ENCODE peak calls at places on chromosomes 13 and 19, in five cellular contexts. R is GM10248, E is tibial nerve, L is upper lobe of right lung, S is RWPE1. I is an unnamed sample.

GRCh38 chr19:43540381-43540780 is 7.4 kb downstream of the ZNF575 start:
- DNase-seq in R (no peak), E (no peak), L (no peak), S (no peak), I (no peak)

GRCh38 chr13:31175847-31176536 is 14.3 kb upstream of the HSPH1 start:
- DNase-seq in R (no peak), E (no peak), L (no peak), S (no peak), I (no peak)

GRCh38 chr19:16324064-16324383 is 602 bp upstream of the KLF2 start:
- DNase-seq in R (no peak), E (no peak), L (no peak), S (no peak), I (no peak)

GRCh38 chr13:97367427-97367826 is 66.5 kb upstream of the RAP2A start:
- DNase-seq in R (no peak), E (no peak), L (no peak), S (peak), I (no peak)

GRCh38 chr19:18274303-18274775 is at the start of gene IQCN:
- DNase-seq in R (no peak), E (no peak), L (no peak), S (peak), I (no peak)

GRCh38 chr13:84567848-84568247 is 685.6 kb upstream of the SLITRK1 start:
- DNase-seq in R (no peak), E (no peak), L (no peak), S (no peak), I (no peak)

GRCh38 chr19:46201413-46202310 is 27.9 kb upstream of the IGFL1 start:
- DNase-seq in R (no peak), E (no peak), L (no peak), S (no peak), I (no peak)

GRCh38 chr13:79581870-79582315 is 100.9 kb downstream of the NDFIP2 start:
- DNase-seq in R (no peak), E (no peak), L (no peak), S (no peak), I (peak)

GRCh38 chr19:14835011-14835410 is at the start of the genes OR7A5 and OR7C1:
- DNase-seq in R (no peak), E (no peak), L (no peak), S (no peak), I (no peak)

GRCh38 chr13:113845055-113845454 is 18.8 kb downstream of the GAS6 start:
- DNase-seq in R (no peak), E (no peak), L (peak), S (no peak), I (peak)

GRCh38 chr13:89687066-89687465 is 1660.4 kb upstream of the MIR17HG start:
- DNase-seq in R (no peak), E (no peak), L (no peak), S (no peak), I (no peak)

GRCh38 chr19:35710784-35711723 is 6.7 kb downstream of the ZBTB32 start:
- DNase-seq in R (peak), E (no peak), L (no peak), S (no peak), I (no peak)

GRCh38 chr19:56671613-56671994 is at the start of gene ZNF835:
- DNase-seq in R (peak), E (peak), L (peak), S (no peak), I (peak)

GRCh38 chr19:28021316-28022185 is 1191.4 kb downstream of the UQCRFS1 start:
- DNase-seq in R (no peak), E (no peak), L (no peak), S (no peak), I (no peak)

GRCh38 chr13:44974056-44974798 is 15.0 kb downstream of the NUFIP1 start:
- DNase-seq in R (no peak), E (peak), L (no peak), S (no peak), I (peak)

GRCh38 chr13:33075996-33076395 is 59.8 kb downstream of the KL start:
- DNase-seq in R (no peak), E (no peak), L (no peak), S (no peak), I (no peak)

GRCh38 chr13:27176772-27177171 is 5.2 kb upstream of the USP12 start:
- DNase-seq in R (peak), E (no peak), L (no peak), S (no peak), I (no peak)

GRCh38 chr13:21673592-21674270 is 2.9 kb downstream of the FGF9 start:
- DNase-seq in R (peak), E (no peak), L (peak), S (peak), I (no peak)

GRCh38 chr19:38617764-38618589 is at the start of gene MAP4K1:
- DNase-seq in R (peak), E (no peak), L (peak), S (no peak), I (peak)

GRCh38 chr13:109357751-109358150 is 428.6 kb downstream of the IRS2 start:
- DNase-seq in R (no peak), E (no peak), L (no peak), S (no peak), I (no peak)

GRCh38 chr19:17304386-17305047 is 1.2 kb upstream of the MRPL34 start:
- DNase-seq in R (no peak), E (no peak), L (peak), S (no peak), I (no peak)

GRCh38 chr19:15452111-15453047 is 2.6 kb upstream of the WIZ start:
- DNase-seq in R (no peak), E (peak), L (peak), S (peak), I (peak)

GRCh38 chr13:59461411-59461810 is 702.3 kb downstream of the DIAPH3 start:
- DNase-seq in R (no peak), E (no peak), L (no peak), S (no peak), I (no peak)

GRCh38 chr13:33164331-33164730 is 121.2 kb downstream of the STARD13 start:
- DNase-seq in R (no peak), E (no peak), L (no peak), S (no peak), I (no peak)

GRCh38 chr19:23686622-23687423 is at the start of gene ZNF675:
- DNase-seq in R (peak), E (peak), L (peak), S (peak), I (peak)

GRCh38 chr19:49180659-49181058 is 23.1 kb downstream of the TRPM4 start:
- DNase-seq in R (no peak), E (no peak), L (no peak), S (no peak), I (no peak)

GRCh38 chr13:27022571-27023311 is 148.9 kb downstream of the USP12 start:
- DNase-seq in R (no peak), E (no peak), L (no peak), S (no peak), I (no peak)

GRCh38 chr13:110689711-110690110 is 16.2 kb downstream of the CARS2 start:
- DNase-seq in R (no peak), E (no peak), L (no peak), S (no peak), I (no peak)

GRCh38 chr19:30855475-30855874 is 483.3 kb downstream of the ZNF536 start:
- DNase-seq in R (no peak), E (no peak), L (no peak), S (no peak), I (no peak)

GRCh38 chr13:89923731-89924130 is 1423.8 kb upstream of the MIR17HG start:
- DNase-seq in R (no peak), E (no peak), L (no peak), S (peak), I (no peak)

GRCh38 chr13:37319041-37319443 is 213.6 kb upstream of the CSNK1A1L start:
- DNase-seq in R (no peak), E (no peak), L (no peak), S (no peak), I (no peak)

GRCh38 chr19:40445637-40445944 is 1.5 kb upstream of the SERTAD3 start:
- DNase-seq in R (no peak), E (no peak), L (no peak), S (no peak), I (no peak)

GRCh38 chr19:40443131-40443929 is 805 bp downstream of the SERTAD3 start:
- DNase-seq in R (peak), E (peak), L (peak), S (peak), I (peak)

GRCh38 chr19:40443930-40444180 is 280 bp downstream of the SERTAD3 start:
- DNase-seq in R (no peak), E (no peak), L (no peak), S (peak), I (no peak)

GRCh38 chr19:40445006-40445312 is 824 bp upstream of the SERTAD3 start:
- DNase-seq in R (no peak), E (no peak), L (no peak), S (no peak), I (no peak)

DNA sequence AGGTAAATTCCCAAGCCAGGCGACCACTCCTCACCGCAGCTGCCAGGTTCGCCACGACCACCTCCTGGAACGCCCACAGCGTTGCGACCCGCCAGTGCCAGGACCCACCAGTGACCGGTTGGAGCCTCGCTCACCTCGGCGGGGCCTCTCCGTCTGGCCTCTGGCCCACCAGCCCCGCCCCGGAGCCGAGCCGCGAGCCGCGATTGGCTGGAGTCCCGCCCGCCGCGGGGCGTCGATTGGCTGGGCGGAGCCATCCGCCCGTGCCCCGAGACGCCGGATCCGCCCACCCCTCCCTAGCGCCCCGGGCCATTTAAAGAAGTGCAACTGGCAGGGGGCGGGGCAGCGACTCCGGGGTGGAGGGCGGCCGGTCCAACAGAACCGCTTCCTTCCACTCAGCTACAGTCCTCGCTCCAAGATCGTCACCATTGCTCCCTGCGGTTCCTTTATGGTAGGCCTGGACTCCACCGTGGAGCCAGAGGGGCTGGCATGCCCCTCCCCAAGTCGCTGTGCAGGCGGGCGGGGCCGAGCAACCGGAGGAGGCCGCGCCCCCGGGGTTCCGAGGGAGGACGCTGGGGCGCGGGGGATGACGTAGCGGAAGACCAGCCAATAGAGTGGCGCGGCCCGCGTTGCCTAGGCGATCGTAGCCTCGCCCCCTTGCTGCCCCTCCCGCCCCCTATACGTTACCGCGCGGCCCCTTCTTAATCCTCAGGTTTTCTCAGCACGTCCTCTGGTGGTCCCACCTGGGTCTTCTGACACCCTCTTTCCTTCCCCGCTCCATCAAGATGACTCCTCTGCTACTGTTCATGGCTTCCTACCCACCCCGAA is at the start of gene SERTAD3:
- DNase-seq in R (peak), E (peak), L (peak), S (peak), I (peak)
- TF ChIP-seq CTCF in R (peak), E (peak), L (no peak), S (peak), I (peak)

GRCh38 chr19:34560229-34560628 is 78.7 kb downstream of the WTIP start:
- DNase-seq in R (no peak), E (no peak), L (no peak), S (no peak), I (no peak)

GRCh38 chr19:34549833-34550232 is 68.3 kb downstream of the WTIP start:
- DNase-seq in R (no peak), E (no peak), L (no peak), S (no peak), I (no peak)

GRCh38 chr19:34556500-34556899 is 74.9 kb downstream of the WTIP start:
- DNase-seq in R (no peak), E (peak), L (no peak), S (no peak), I (no peak)

GRCh38 chr19:34559045-34559444 is 77.5 kb downstream of the WTIP start:
- DNase-seq in R (no peak), E (no peak), L (no peak), S (no peak), I (no peak)

GRCh38 chr19:34555447-34555846 is 73.9 kb downstream of the WTIP start:
- DNase-seq in R (no peak), E (no peak), L (no peak), S (no peak), I (no peak)
- TF ChIP-seq CTCF in R (peak), E (no peak), L (no peak), S (no peak), I (no peak)

DNA sequence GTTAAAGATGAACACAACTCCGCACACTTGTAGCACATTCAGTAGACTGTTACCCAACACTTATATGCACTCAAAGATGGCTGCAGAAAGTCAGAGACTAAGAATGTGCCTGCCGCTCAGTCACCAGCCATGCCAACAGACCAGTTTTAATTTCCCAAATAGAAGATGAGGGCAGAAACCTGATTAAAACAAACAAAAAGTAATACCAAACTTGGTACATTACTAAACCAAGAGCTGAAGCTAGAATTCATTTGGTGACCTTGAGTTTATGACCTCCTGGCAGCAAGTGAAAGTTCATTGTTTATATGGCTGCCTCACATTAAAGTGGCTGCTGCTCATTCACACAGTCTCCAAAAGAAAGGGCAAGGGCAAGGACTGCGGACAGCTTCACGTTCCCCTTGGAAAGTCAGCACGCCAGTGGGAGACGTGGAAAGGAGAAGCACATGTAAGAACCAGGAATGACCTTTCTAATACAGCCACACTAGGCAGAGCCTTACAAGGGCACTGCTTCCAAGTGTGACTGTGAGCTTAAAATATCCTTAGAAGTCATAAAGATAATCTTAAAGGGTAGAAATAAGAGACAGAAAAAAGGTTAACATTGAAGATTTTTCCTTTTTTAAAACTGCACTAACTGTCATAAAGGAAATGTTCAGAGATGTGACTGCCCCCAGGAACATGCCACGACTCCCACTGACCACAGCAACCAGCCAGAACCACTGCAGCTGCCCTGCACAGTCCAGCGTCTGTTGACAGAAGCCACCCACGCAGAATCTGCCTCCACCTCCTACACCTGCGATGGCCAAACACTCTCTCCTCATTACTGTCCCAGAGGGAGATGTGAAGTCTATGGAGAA is 73.5 kb downstream of the STK24 start:
- DNase-seq in R (no peak), E (no peak), L (peak), S (no peak), I (no peak)
- TF ChIP-seq CTCF in R (no peak), E (no peak), L (no peak), S (no peak), I (no peak)

GRCh38 chr19:39873385-39873784 is 27.2 kb upstream of the FBL start:
- DNase-seq in R (no peak), E (no peak), L (no peak), S (no peak), I (no peak)

GRCh38 chr19:39870171-39870971 is 24.2 kb upstream of the FBL start:
- DNase-seq in R (no peak), E (no peak), L (no peak), S (no peak), I (no peak)

GRCh38 chr19:39871362-39871761 is 25.2 kb upstream of the FBL start:
- DNase-seq in R (no peak), E (no peak), L (no peak), S (no peak), I (no peak)

GRCh38 chr19:39874404-39874803 is 28.2 kb upstream of the FBL start:
- DNase-seq in R (no peak), E (no peak), L (no peak), S (no peak), I (no peak)

GRCh38 chr19:39871886-39872866 is 26.0 kb upstream of the FBL start:
- DNase-seq in R (no peak), E (no peak), L (no peak), S (no peak), I (no peak)
- TF ChIP-seq CTCF in R (no peak), E (no peak), L (no peak), S (no peak), I (no peak)

GRCh38 chr19:5995606-5996005 is 17.7 kb upstream of the RANBP3 start:
- DNase-seq in R (no peak), E (no peak), L (no peak), S (no peak), I (no peak)

GRCh38 chr19:5999693-6000092 is 21.8 kb upstream of the RANBP3 start:
- DNase-seq in R (no peak), E (no peak), L (no peak), S (no peak), I (no peak)

GRCh38 chr19:5996598-5997320 is 18.8 kb upstream of the RANBP3 start:
- DNase-seq in R (no peak), E (no peak), L (no peak), S (no peak), I (no peak)

GRCh38 chr19:5996102-5996501 is 18.2 kb upstream of the RANBP3 start:
- DNase-seq in R (no peak), E (no peak), L (no peak), S (no peak), I (peak)

GRCh38 chr19:5997371-5997770 is 19.4 kb upstream of the RANBP3 start:
- DNase-seq in R (no peak), E (no peak), L (no peak), S (no peak), I (no peak)
- TF ChIP-seq CTCF in R (no peak), E (no peak), L (no peak), S (no peak), I (no peak)

DNA sequence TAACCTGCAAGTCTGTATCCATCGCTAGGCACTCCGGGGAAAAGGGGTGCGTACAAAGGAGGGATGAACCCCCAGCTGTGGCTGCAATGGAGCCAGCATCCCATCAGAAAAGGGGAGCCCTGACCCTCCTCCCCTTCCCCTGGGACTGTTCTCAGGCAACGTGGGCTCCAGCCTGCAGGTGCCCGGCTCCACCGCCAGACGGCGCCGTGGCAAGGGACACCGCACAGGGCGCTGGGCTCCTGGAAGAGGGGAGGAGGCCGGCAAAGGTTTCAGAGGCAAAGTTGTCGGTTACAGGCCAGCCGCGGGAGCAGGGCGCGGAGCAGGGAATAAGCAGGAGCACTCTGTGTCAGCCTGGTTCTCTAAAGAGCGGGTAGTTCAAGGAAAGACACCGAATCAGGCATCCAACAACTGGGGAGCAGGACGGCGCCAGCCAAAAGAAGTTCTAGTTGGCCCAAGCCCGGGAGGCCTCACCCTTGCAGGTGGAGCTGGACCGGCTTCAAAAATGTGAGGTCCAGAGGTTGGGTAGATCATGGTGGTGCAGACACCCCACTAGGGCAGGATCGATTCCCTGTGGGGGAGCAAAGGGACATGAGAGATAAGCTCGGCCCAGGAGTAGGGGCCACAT is 53.0 kb upstream of the ATP12A start:
- DNase-seq in R (no peak), E (no peak), L (no peak), S (peak), I (no peak)
- TF ChIP-seq CTCF in R (no peak), E (peak), L (peak), S (peak), I (peak)

GRCh38 chr19:2543463-2544442 is 67.8 kb downstream of the GADD45B start:
- DNase-seq in R (peak), E (peak), L (peak), S (peak), I (peak)

GRCh38 chr19:2542341-2543069 is 66.6 kb downstream of the GADD45B start:
- DNase-seq in R (no peak), E (no peak), L (no peak), S (no peak), I (no peak)

GRCh38 chr19:2538096-2538757 is 62.3 kb downstream of the GADD45B start:
- DNase-seq in R (no peak), E (no peak), L (no peak), S (no peak), I (no peak)

GRCh38 chr19:2540251-2540645 is 64.3 kb downstream of the GADD45B start:
- DNase-seq in R (no peak), E (no peak), L (no peak), S (no peak), I (no peak)

GRCh38 chr19:2540646-2541454 is 64.9 kb downstream of the GADD45B start:
- DNase-seq in R (no peak), E (peak), L (peak), S (peak), I (peak)
- TF ChIP-seq CTCF in R (no peak), E (peak), L (peak), S (no peak), I (peak)

DNA sequence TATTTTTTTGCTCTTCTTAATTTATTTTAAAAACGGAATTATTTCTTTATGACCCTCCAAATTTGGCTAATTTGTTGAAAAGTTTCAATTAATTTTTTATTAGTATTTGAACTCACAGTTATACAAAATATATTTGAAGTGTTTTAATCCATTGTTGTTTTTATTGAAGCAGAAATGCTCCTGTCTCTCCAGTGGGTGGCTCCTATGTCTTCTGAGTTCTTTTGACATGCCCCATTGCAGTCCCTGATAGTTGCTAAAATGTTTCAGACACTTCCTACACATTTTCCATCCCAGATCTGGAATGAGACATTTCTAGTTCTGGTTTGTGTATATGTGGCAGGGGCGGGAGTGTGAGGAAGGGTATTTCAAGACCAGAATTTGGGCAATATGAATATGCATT is 579.4 kb upstream of the PRR20A start:
- DNase-seq in R (no peak), E (no peak), L (no peak), S (peak), I (no peak)
- TF ChIP-seq CTCF in R (no peak), E (no peak), L (no peak), S (peak), I (no peak)